ENCODE peak calls at places on chromosomes 13 and 19, in five cellular contexts. X, B, R, U and S are unnamed samples.

GRCh38 chr13:107043016-107043957 is 475.4 kb upstream of the ARGLU1 start:
- DNase-seq in U (no peak), X (no peak), R (no peak), B (no peak), S (no peak)

GRCh38 chr13:20721454-20722357 is 18.2 kb downstream of the IL17D start:
- DNase-seq in R (peak), X (no peak), U (peak), B (peak), S (peak)

GRCh38 chr13:30863796-30864195 is 42.3 kb upstream of the MEDAG start:
- DNase-seq in X (no peak), U (no peak), R (no peak), B (no peak), S (no peak)

GRCh38 chr13:43132228-43132627 is 108.8 kb downstream of the DNAJC15 start:
- DNase-seq in B (no peak), R (peak), U (no peak), X (peak), S (peak)

GRCh38 chr19:11064831-11065303 is 24.4 kb upstream of the LDLR start:
- DNase-seq in R (no peak), B (peak), X (peak), U (no peak), S (peak)

GRCh38 chr13:51643114-51643881 is 59.0 kb downstream of the WDFY2 start:
- DNase-seq in U (no peak), B (no peak), R (no peak), X (peak), S (no peak)

GRCh38 chr13:30872685-30873443 is 33.2 kb upstream of the MEDAG start:
- DNase-seq in U (no peak), B (peak), X (peak), R (no peak), S (no peak)

GRCh38 chr19:57648336-57649003 is 15.5 kb downstream of the ZNF211 start:
- DNase-seq in X (no peak), R (no peak), B (no peak), U (no peak), S (no peak)

GRCh38 chr13:100069278-100069677 is 19.6 kb upstream of the PCCA start:
- DNase-seq in R (no peak), X (no peak), B (no peak), U (no peak), S (no peak)

GRCh38 chr13:97313481-97313880 is 91.3 kb downstream of the MBNL2 start:
- DNase-seq in R (no peak), B (no peak), X (no peak), U (no peak), S (no peak)

GRCh38 chr19:17718988-17719711 is at the start of gene MAP1S:
- DNase-seq in U (peak), B (peak), X (peak), R (peak), S (peak)

GRCh38 chr13:50085063-50085462 is 69.8 kb downstream of the KCNRG start:
- DNase-seq in R (no peak), X (no peak), U (no peak), B (no peak), S (peak)

GRCh38 chr13:26816876-26817275 is 56.3 kb upstream of the GPR12 start:
- DNase-seq in B (no peak), U (no peak), R (no peak), X (no peak), S (no peak)

GRCh38 chr13:40024962-40025714 is 369.7 kb downstream of the COG6 start:
- DNase-seq in X (no peak), R (no peak), B (no peak), U (no peak), S (no peak)

GRCh38 chr13:112245959-112246358 is 130.2 kb upstream of the SPACA7 start:
- DNase-seq in U (peak), B (no peak), R (no peak), X (no peak), S (no peak)

GRCh38 chr19:7658219-7658686 is 10.6 kb upstream of the RETN start:
- DNase-seq in B (no peak), R (peak), U (no peak), X (no peak), S (no peak)

GRCh38 chr13:100550433-100550832 is 38.2 kb downstream of the GGACT start:
- DNase-seq in U (no peak), R (no peak), B (peak), X (no peak), S (no peak)

GRCh38 chr19:31269425-31270127 is 79.7 kb downstream of the TSHZ3 start:
- DNase-seq in R (no peak), U (peak), B (peak), X (no peak), S (no peak)

GRCh38 chr13:98420560-98421175 is 156.2 kb downstream of the STK24 start:
- DNase-seq in R (no peak), X (no peak), B (no peak), U (no peak), S (no peak)

GRCh38 chr13:109326601-109327000 is 459.8 kb downstream of the IRS2 start:
- DNase-seq in X (no peak), R (no peak), U (no peak), B (no peak), S (no peak)

GRCh38 chr13:67223024-67223423 is 7.1 kb downstream of the PCDH9 start:
- DNase-seq in X (no peak), R (no peak), B (no peak), U (no peak), S (no peak)

GRCh38 chr19:45171211-45171623 is 6.8 kb downstream of the TRAPPC6A start:
- DNase-seq in B (no peak), U (no peak), R (no peak), X (no peak), S (no peak)

GRCh38 chr19:54162241-54162805 is 2.8 kb upstream of the LENG1 start:
- DNase-seq in B (peak), R (peak), U (peak), X (peak), S (peak)
- TF ChIP-seq POLR2A in B (no peak), R (no peak), U (no peak), X (no peak), S (no peak)

GRCh38 chr19:39996811-39997594 is at the start of gene ZNF546:
- DNase-seq in R (peak), X (peak), U (peak), B (peak), S (peak)
- TF ChIP-seq POLR2A in R (peak), X (peak), U (peak), B (peak), S (peak)

DNA sequence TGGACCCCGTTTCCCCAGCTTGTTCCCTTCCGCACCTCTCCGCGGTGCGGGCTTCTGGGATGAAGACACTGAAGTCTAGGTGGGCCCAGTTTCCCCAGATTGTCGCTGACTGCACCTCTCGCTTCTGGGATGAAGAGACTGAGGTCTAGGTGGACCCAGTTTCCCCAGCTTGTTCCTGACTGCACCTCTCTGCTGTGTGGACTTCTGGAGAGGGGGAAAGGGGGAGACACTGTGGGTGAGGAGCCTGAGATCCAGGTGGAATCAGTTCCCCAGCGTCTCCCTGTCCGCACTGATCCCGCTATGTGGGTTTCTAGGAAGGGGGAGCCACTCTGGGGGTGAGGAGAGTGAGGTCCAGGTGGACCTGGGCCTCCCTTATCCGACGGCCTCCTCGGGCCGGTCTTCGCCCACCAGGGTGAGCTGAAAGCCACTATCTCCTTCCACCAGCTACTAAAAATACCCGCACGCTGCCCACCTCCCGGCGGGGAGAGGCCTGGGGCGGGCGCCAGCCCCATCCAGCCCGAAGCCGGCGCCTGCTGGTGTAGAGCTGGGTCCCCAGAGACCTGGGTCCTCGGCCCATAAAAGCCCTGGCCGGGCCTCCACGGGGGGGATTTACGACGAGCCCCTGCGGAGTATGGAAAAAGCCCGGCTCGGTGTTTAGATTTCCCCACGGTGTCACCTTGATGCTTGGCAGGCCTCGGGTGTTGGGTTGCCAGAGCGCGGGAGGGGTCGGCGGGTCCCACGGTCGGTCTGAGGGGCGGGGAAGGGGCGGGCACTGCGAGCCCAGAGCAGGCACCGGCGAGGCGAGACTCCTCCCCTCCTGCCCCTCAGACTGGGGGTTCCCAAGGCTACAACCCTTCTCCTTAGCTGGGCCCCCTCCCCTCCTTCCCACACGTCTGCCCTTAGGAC is 10.6 kb downstream of the FUT6 start:
- DNase-seq in U (no peak), B (peak), X (no peak), R (peak), S (peak)
- TF ChIP-seq POLR2A in U (no peak), B (no peak), X (no peak), R (no peak), S (no peak)

DNA sequence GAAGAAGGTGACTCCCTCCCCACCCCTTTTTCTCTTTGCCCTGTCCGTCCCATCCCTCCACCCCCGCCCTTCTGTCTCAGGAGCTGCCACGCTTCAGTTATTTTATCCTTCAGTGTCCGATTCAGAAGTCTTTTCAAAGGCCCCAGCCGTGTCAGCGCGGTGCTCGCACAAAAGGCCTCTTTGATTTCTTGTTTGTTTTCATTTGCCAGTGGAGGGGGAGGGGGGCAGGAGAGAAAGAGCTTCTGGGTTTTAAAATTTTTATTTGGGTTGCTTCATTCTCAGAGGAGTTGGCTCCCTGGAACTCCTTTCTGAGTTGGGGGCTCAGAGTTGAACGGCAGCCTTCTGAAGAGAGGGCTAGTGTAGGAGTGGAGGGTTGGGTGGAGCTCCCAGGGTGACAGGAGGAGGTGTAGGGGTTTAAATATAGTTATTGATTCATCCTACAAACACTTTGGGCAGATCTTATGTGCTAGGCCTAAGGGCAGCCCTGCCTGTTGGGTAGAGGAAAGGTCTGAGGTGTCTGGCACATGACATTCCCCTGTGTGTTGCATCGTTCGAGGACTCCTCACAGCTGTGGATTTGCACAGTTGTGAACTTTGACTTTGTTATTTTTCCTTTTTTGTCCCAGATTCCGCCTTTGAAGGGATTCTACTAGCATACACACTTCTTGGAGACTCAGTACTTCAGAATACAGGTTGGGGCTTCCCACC is 36.8 kb downstream of the NFIX start:
- DNase-seq in B (no peak), X (no peak), R (no peak), U (no peak), S (no peak)
- TF ChIP-seq POLR2A in B (no peak), X (no peak), R (no peak), U (no peak), S (no peak)

GRCh38 chr19:18863843-18864362 is 32.1 kb downstream of the CERS1 start:
- DNase-seq in R (no peak), X (no peak), U (peak), B (no peak), S (no peak)
- TF ChIP-seq POLR2A in R (no peak), X (no peak), U (no peak), B (no peak), S (no peak)

GRCh38 chr19:35909684-35910035 is 1.6 kb upstream of the TYROBP start:
- DNase-seq in X (no peak), R (no peak), U (no peak), B (no peak), S (no peak)
- TF ChIP-seq POLR2A in X (no peak), R (no peak), U (no peak), B (no peak), S (no peak)

DNA sequence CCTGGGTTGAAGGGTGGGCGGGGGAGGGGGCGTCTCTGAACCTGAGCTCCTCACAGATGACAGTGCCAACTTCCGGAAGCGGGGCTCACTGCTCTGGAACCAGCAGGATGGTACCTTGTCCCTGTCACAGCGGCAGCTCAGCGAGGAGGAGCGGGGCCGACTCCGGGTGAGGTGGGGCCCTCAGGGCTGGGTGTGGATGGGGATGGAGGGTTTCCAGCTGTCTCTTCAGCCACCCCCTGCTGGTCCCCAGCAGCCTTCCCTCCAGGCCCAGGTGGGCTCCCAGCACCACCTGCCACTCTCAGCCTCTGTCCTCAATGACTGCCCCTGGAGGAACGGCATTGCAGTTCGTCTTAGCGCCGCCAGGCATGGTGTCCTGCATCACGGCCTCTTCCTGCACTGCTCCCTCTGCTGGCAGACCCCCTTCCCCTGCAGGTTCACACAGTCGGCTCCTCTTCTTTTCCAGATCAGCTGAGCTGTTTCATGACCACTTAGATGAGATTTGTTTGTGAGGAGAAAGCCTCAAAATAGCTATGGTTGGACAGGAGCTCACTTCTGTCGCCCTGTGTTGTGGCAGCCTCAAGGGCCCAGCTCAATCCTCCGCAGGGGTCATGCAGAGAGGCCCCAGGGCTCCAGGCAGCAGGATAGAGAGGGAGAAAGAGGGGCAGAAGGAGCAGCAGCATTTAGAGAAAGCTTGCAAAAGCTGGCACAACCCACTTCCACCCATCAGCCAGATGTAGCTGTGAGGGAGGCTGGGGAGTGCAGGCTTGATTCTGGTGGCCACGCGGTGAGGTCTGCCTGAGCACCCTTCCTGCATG is 2.5 kb upstream of the GARIN5A start:
- DNase-seq in U (peak), X (no peak), R (no peak), B (no peak), S (peak)
- TF ChIP-seq POLR2A in U (no peak), X (no peak), R (no peak), B (no peak), S (no peak)

DNA sequence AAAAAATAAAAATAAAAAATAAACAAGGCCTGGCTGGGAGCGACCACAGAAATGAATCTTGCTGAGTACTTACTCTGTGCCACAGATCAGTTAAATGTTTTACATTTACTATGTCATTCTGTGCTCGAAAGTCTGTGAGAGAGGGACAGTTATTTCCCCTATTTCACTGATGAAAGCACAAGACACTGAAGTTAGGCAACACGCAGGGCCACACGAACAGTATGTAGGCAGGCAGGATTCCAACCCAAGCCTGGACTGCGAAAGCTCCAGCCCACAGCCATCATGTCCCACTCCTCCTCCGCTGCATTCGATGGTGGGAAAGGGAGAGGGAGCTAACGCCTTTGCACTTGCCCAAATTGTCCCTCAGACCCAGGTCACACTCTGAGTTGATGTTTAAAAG is 34.2 kb downstream of the RUBCNL start:
- DNase-seq in B (no peak), X (no peak), R (no peak), U (no peak), S (no peak)
- TF ChIP-seq POLR2A in B (no peak), X (no peak), R (no peak), U (no peak), S (no peak)

GRCh38 chr19:42283248-42284065 is 14.4 kb downstream of the CIC start:
- DNase-seq in U (peak), X (peak), R (peak), B (peak), S (peak)

GRCh38 chr19:42282810-42283247 is 13.8 kb downstream of the CIC start:
- DNase-seq in R (no peak), B (no peak), U (no peak), X (no peak), S (no peak)

GRCh38 chr19:42280761-42281174 is 11.7 kb downstream of the CIC start:
- DNase-seq in R (peak), X (peak), U (peak), B (no peak), S (no peak)

GRCh38 chr19:42281175-42282035 is 12.4 kb downstream of the CIC start:
- DNase-seq in B (peak), X (peak), U (peak), R (peak), S (peak)

GRCh38 chr19:42282036-42282762 is 13.1 kb downstream of the CIC start:
- DNase-seq in X (no peak), U (peak), B (peak), R (no peak), S (peak)
- TF ChIP-seq POLR2A in X (no peak), U (no peak), B (no peak), R (no peak), S (no peak)